ENCODE peak calls at places on chromosomes 6 and 20, in four cellular contexts. T, X, N and S are unnamed samples.
A peak's percentile ranks its signal among the peaks of the same experiment; 100 is the strongest.

GRCh38 chr6:125623085-125623484 is 126.3 kb upstream of the HEY2 start:
- DNase-seq in T (no peak), X (no peak), N (no peak), S (no peak)

GRCh38 chr6:13012977-13013680 is 296.6 kb downstream of the PHACTR1 start:
- DNase-seq in T (no peak), X (no peak), N (peak; percentile 92), S (no peak)

GRCh38 chr6:168724033-168724432 is 283.0 kb downstream of the SMOC2 start:
- DNase-seq in T (no peak), X (no peak), N (no peak), S (no peak)

GRCh38 chr20:49575551-49576060 is 7.7 kb upstream of the PTGIS start:
- DNase-seq in T (no peak), X (peak; percentile 96), N (no peak), S (no peak)

GRCh38 chr20:11112837-11113236 is 439.0 kb upstream of the JAG1 start:
- DNase-seq in T (no peak), X (no peak), N (no peak), S (no peak)

GRCh38 chr20:37267684-37268313 is 6.2 kb upstream of the GHRH start:
- DNase-seq in T (no peak), X (no peak), N (no peak), S (no peak)

GRCh38 chr6:151239603-151240035 is at the start of gene AKAP12:
- DNase-seq in T (no peak), X (peak; percentile 76), N (no peak), S (no peak)

GRCh38 chr20:41392871-41393704 is 26.5 kb upstream of the EMILIN3 start:
- DNase-seq in T (no peak), X (peak; percentile 91), N (peak; percentile 44), S (no peak)

GRCh38 chr6:55918639-55919038 is 43.2 kb upstream of the BMP5 start:
- DNase-seq in T (no peak), X (no peak), N (no peak), S (no peak)

GRCh38 chr6:143018955-143019354 is 41.7 kb upstream of the AIG1 start:
- DNase-seq in T (no peak), X (no peak), N (no peak), S (no peak)

GRCh38 chr6:84867521-84867920 is 103.1 kb upstream of the TBX18 start:
- DNase-seq in T (no peak), X (no peak), N (no peak), S (no peak)

GRCh38 chr6:166313255-166314070 is 5.3 kb upstream of the PRR18 start:
- DNase-seq in T (peak; percentile 36), X (peak; percentile 62), N (peak; percentile 62), S (peak; percentile 63)

GRCh38 chr6:44171899-44172546 is 13.4 kb downstream of the CAPN11 start:
- DNase-seq in T (no peak), X (no peak), N (no peak), S (no peak)

GRCh38 chr6:43718387-43719105 is 31.0 kb upstream of the MRPS18A start:
- DNase-seq in T (no peak), X (no peak), N (no peak), S (no peak)

GRCh38 chr6:111342913-111343312 is 140.1 kb downstream of the REV3L start:
- DNase-seq in T (no peak), X (no peak), N (no peak), S (no peak)

GRCh38 chr20:62413896-62414481 is 6.9 kb upstream of the CABLES2 start:
- DNase-seq in T (no peak), X (no peak), N (no peak), S (no peak)

GRCh38 chr6:16802071-16802470 is 40.8 kb upstream of the ATXN1 start:
- DNase-seq in T (no peak), X (no peak), N (no peak), S (no peak)

GRCh38 chr6:156427345-156427744 is 349.8 kb upstream of the ARID1B start:
- DNase-seq in T (no peak), X (peak; percentile 23), N (no peak), S (no peak)

GRCh38 chr6:105270511-105270910 is 90.7 kb upstream of the POPDC3 start:
- DNase-seq in T (no peak), X (no peak), N (no peak), S (no peak)

GRCh38 chr6:154478691-154479090 is 31.8 kb downstream of the CNKSR3 start:
- DNase-seq in T (no peak), X (no peak), N (no peak), S (no peak)

GRCh38 chr6:139881728-139882211 is 507.3 kb upstream of the CITED2 start:
- DNase-seq in T (no peak), X (peak; percentile 21), N (peak; percentile 43), S (peak; percentile 58)

GRCh38 chr6:168377856-168378832 is 58.6 kb upstream of the DACT2 start:
- DNase-seq in T (no peak), X (no peak), N (no peak), S (no peak)

GRCh38 chr6:113464959-113465358 is 392.2 kb upstream of the MARCKS start:
- DNase-seq in T (no peak), X (no peak), N (no peak), S (no peak)

GRCh38 chr20:45998761-45999160 is 9.9 kb upstream of the MMP9 start:
- DNase-seq in T (no peak), X (no peak), N (no peak), S (no peak)

GRCh38 chr6:47413752-47414516 is 63.7 kb upstream of the CD2AP start:
- DNase-seq in T (no peak), X (peak; percentile 14), N (peak; percentile 57), S (peak; percentile 46)

GRCh38 chr20:24953621-24954133 is 4.6 kb downstream of the CST7 start:
- DNase-seq in T (no peak), X (no peak), N (no peak), S (no peak)

GRCh38 chr20:36543187-36544133 is 2.1 kb downstream of the MYL9 start:
- DNase-seq in T (no peak), X (peak; percentile 50), N (peak; percentile 56), S (no peak)

GRCh38 chr20:2692036-2692885 is at the start of gene EBF4:
- DNase-seq in T (no peak), X (peak; percentile 52), N (peak; percentile 67), S (peak; percentile 51)

GRCh38 chr6:165729307-165729936 is 66.4 kb upstream of the PDE10A start:
- DNase-seq in T (no peak), X (peak; percentile 36), N (peak; percentile 58), S (peak; percentile 25)

GRCh38 chr20:25205277-25206062 is 10.0 kb downstream of the ENTPD6 start:
- DNase-seq in T (no peak), X (no peak), N (no peak), S (no peak)

GRCh38 chr6:24743265-24743943 is 24.4 kb upstream of the C6orf62 start:
- DNase-seq in T (no peak), X (no peak), N (no peak), S (no peak)

GRCh38 chr6:91126876-91127275 is 540.0 kb upstream of the MAP3K7 start:
- DNase-seq in T (no peak), X (no peak), N (no peak), S (no peak)

GRCh38 chr6:134619789-134620188 is 301.9 kb upstream of the SGK1 start:
- DNase-seq in T (no peak), X (no peak), N (no peak), S (no peak)

GRCh38 chr6:35213824-35214756 is at the start of gene SCUBE3:
- DNase-seq in T (peak; percentile 16), X (peak; percentile 52), N (peak; percentile 20), S (peak; percentile 81)

GRCh38 chr6:21536280-21536766 is 57.2 kb upstream of the SOX4 start:
- DNase-seq in T (no peak), X (no peak), N (no peak), S (no peak)

GRCh38 chr6:151389640-151390275 is 1.6 kb downstream of the ZBTB2 start:
- DNase-seq in T (no peak), X (peak; percentile 81), N (peak; percentile 67), S (peak; percentile 88)

GRCh38 chr6:45454008-45454911 is 76.5 kb upstream of the SUPT3H start:
- DNase-seq in T (no peak), X (no peak), N (no peak), S (no peak)

GRCh38 chr6:159701413-159701999 is 8.5 kb upstream of the SOD2 start:
- DNase-seq in T (no peak), X (no peak), N (no peak), S (no peak)

DNA sequence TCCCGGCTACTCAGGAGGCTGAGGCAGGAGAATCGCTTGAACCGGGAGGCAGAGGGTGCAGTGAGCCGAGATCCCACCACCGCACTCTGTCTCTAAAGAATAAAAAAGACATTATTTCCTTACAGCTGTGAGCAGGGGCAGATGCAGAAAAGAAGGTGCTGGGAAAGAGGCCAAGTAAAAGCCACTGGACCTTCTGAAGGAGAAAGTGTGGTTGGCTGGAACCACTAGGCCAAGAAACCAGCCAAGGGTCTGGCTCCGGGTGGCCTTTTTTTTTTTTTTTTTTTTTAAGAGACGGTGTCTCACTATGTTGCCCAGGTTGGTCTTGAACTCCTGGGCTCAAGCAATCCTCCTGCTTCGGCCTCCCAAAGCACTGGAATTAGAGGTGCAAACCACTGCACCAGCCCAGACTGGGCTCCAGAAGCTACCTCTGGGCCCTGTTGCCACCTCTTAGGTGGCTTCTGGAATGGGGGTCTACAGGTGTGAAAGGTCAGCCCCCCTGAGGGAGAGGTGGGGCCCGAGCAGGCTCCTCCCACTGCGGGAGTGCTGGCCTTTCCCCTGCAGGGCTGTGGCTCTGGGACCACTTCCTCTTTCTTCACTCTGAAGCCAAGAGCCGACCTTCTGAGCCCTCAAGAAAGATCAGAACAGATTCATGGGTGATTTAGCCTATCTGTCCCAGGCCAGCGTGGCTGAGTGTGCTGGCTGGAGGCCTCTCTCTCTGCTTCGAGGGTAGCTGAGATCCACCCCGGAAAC is at the start of gene FGD2:
- DNase-seq in T (no peak), X (no peak), N (no peak), S (no peak)
- H3K4me3 ChIP-seq in T (peak within 1 kb of the TSS; percentile 4), X (no peak within 1 kb of the TSS), N (no peak within 1 kb of the TSS), S (no peak within 1 kb of the TSS)

GRCh38 chr6:136771306-136771705 is 21.0 kb downstream of the MAP3K5 start:
- DNase-seq in T (no peak), X (no peak), N (no peak), S (no peak)
- H3K4me1 ChIP-seq in T (peaks cover 18% of the 10 kb centered on the region), X (no peaks in the 10 kb centered on the region), N (peaks cover 74% of the 10 kb centered on the region), S (peaks cover 41% of the 10 kb centered on the region)

GRCh38 chr6:157767757-157768156 is 55.3 kb upstream of the SNX9 start:
- DNase-seq in T (no peak), X (no peak), N (no peak), S (no peak)

GRCh38 chr6:157767071-157767750 is 55.8 kb upstream of the SNX9 start:
- DNase-seq in T (no peak), X (no peak), N (no peak), S (no peak)

GRCh38 chr6:157768863-157769551 is 54.0 kb upstream of the SNX9 start:
- DNase-seq in T (no peak), X (no peak), N (no peak), S (no peak)

GRCh38 chr6:157769776-157770430 is 53.1 kb upstream of the SNX9 start:
- DNase-seq in T (no peak), X (no peak), N (no peak), S (no peak)

DNA sequence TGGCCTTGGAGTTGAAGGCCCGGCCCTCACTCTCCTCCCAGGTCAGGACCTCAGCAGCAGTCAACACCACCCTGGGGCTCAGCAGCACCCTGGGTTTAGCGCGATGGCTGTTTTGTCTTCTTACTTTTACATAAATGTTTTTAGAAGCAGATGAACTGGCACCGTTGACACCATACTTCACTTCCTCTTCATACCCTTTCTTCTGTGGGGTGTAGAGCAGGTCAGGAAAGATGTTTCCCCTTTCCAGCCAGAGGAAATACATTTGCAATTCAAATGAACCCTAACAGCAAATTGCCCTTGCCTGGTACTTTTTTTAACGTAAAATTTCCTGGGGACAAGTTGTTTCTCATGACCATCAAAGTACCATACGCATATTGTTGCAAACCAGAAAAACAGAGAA is 54.7 kb upstream of the SNX9 start:
- DNase-seq in T (no peak), X (no peak), N (no peak), S (no peak)
- H3K4me3 ChIP-seq in T (no peak overlapping the region), X (no peak overlapping the region), N (no peak overlapping the region), S (no peak overlapping the region)

GRCh38 chr6:42689371-42689770 is 33.0 kb downstream of the PRPH2 start:
- DNase-seq in T (no peak), X (no peak), N (no peak), S (no peak)
- H3K4me1 ChIP-seq in T (peaks cover 10% of the 10 kb centered on the region), X (no peaks in the 10 kb centered on the region), N (peaks cover 30% of the 10 kb centered on the region), S (no peaks in the 10 kb centered on the region)